ENCODE peak calls at places on chromosomes 5 and 9, in ten cellular contexts. N is activated naive CD4-positive, alpha-beta T cell; K is substantia nigra; E is NCI-H1694 treated with DMSO at 0.1 percent for 48 hours; Z is germinal center; A is lower leg skin; T is activated T-helper 1 cell treated with anti-CD3 and anti-CD28 coated beads, Interleukin-2, amount 50 U/mL, for 16 hours; H is EH; M is head of caudate nucleus; C is neuronal stem cell. D is an unnamed sample.
A peak's percentile ranks its signal among the peaks of the same experiment; 100 is the strongest.

GRCh38 chr9:27542519-27542918 is 12.9 kb upstream of the MOB3B start:
- DNase-seq in N (no peak), K (no peak), E (no peak), Z (no peak), A (no peak), T (no peak), H (peak; percentile 11), M (no peak), C (no peak), D (no peak)

GRCh38 chr9:93007529-93008058 is 50.9 kb upstream of the SUSD3 start:
- DNase-seq in N (no peak), K (no peak), E (no peak), Z (no peak), A (no peak), T (no peak), H (no peak), M (no peak), C (no peak), D (no peak)

GRCh38 chr9:124621371-124622328 is 114.5 kb upstream of the NR5A1 start:
- DNase-seq in N (no peak), K (no peak), E (no peak), Z (no peak), A (no peak), T (no peak), H (peak; percentile 84), M (no peak), C (no peak), D (no peak)

GRCh38 chr5:140591747-140592372 is 27.2 kb downstream of the SLC35A4 start:
- DNase-seq in N (no peak), K (no peak), E (no peak), Z (no peak), A (no peak), T (no peak), H (peak; percentile 67), M (no peak), C (no peak), D (no peak)

GRCh38 chr5:122465994-122466393 is 154.0 kb downstream of the SNCAIP start:
- DNase-seq in N (no peak), K (no peak), E (no peak), Z (no peak), A (no peak), T (no peak), H (no peak), M (no peak), C (no peak), D (no peak)

GRCh38 chr9:135624282-135624681 is 15.1 kb downstream of the GLT6D1 start:
- DNase-seq in N (no peak), K (no peak), E (no peak), Z (no peak), A (no peak), T (no peak), H (no peak), M (no peak), C (no peak), D (no peak)

GRCh38 chr9:120755044-120755443 is 38.2 kb downstream of the FBXW2 start:
- DNase-seq in N (no peak), K (no peak), E (no peak), Z (no peak), A (no peak), T (no peak), H (no peak), M (no peak), C (no peak), D (no peak)

GRCh38 chr9:36985769-36986547 is 48.1 kb downstream of the PAX5 start:
- DNase-seq in N (no peak), K (no peak), E (no peak), Z (no peak), A (no peak), T (no peak), H (no peak), M (no peak), C (no peak), D (peak; percentile 80)

GRCh38 chr9:108919517-108919916 is 14.4 kb downstream of the ELP1 start:
- DNase-seq in N (no peak), K (no peak), E (no peak), Z (no peak), A (no peak), T (no peak), H (no peak), M (no peak), C (no peak), D (no peak)

GRCh38 chr9:71607571-71607970 is 160.7 kb downstream of the CEMIP2 start:
- DNase-seq in N (no peak), K (no peak), E (no peak), Z (no peak), A (peak; percentile 31), T (no peak), H (no peak), M (no peak), C (no peak), D (no peak)

GRCh38 chr5:177035982-177036381 is 13.5 kb downstream of the ZNF346 start:
- DNase-seq in N (no peak), K (no peak), E (no peak), Z (no peak), A (no peak), T (no peak), H (peak; percentile 21), M (no peak), C (no peak), D (no peak)

GRCh38 chr9:38068616-38068865 is 486 bp downstream of the SHB start:
- DNase-seq in N (no peak), K (no peak), E (no peak), Z (peak; percentile 42), A (no peak), T (no peak), H (peak; percentile 65), M (peak; percentile 72), C (no peak), D (no peak)

GRCh38 chr5:35047785-35048404 is at the start of gene AGXT2:
- DNase-seq in N (no peak), K (no peak), E (no peak), Z (no peak), A (no peak), T (no peak), H (no peak), M (no peak), C (no peak), D (no peak)

GRCh38 chr9:15243086-15243485 is 63.9 kb downstream of the TTC39B start:
- DNase-seq in N (no peak), K (no peak), E (no peak), Z (no peak), A (no peak), T (no peak), H (peak; percentile 62), M (no peak), C (no peak), D (no peak)

GRCh38 chr5:139418804-139419203 is 14.9 kb upstream of the SPATA24 start:
- DNase-seq in N (no peak), K (no peak), E (no peak), Z (no peak), A (no peak), T (no peak), H (no peak), M (no peak), C (no peak), D (no peak)

GRCh38 chr5:171485668-171486067 is 66.2 kb downstream of the FGF18 start:
- DNase-seq in N (no peak), K (no peak), E (no peak), Z (no peak), A (no peak), T (no peak), H (no peak), M (no peak), C (no peak), D (no peak)

GRCh38 chr5:179278546-179278945 is 66.7 kb downstream of the ADAMTS2 start:
- DNase-seq in N (no peak), K (no peak), E (no peak), Z (no peak), A (no peak), T (no peak), H (no peak), M (no peak), C (no peak), D (no peak)

GRCh38 chr5:10527281-10527950 is 36.5 kb upstream of the ANKRD33B start:
- DNase-seq in N (no peak), K (no peak), E (no peak), Z (no peak), A (no peak), T (no peak), H (peak; percentile 90), M (no peak), C (no peak), D (peak; percentile 53)

GRCh38 chr9:4573634-4574391 is 83.5 kb downstream of the SLC1A1 start:
- DNase-seq in N (no peak), K (no peak), E (peak; percentile 7), Z (no peak), A (no peak), T (no peak), H (no peak), M (no peak), C (no peak), D (no peak)

GRCh38 chr5:891117-891836 is 1.3 kb downstream of the BRD9 start:
- DNase-seq in N (no peak), K (no peak), E (no peak), Z (no peak), A (no peak), T (no peak), H (no peak), M (no peak), C (no peak), D (no peak)

GRCh38 chr9:98215821-98216220 is 23.4 kb upstream of the CORO2A start:
- DNase-seq in N (no peak), K (no peak), E (no peak), Z (no peak), A (no peak), T (no peak), H (peak; percentile 40), M (no peak), C (no peak), D (no peak)

GRCh38 chr9:121529237-121529987 is 29.8 kb upstream of the GGTA1 start:
- DNase-seq in N (no peak), K (peak; percentile 42), E (no peak), Z (no peak), A (peak; percentile 87), T (no peak), H (peak; percentile 99), M (peak; percentile 65), C (no peak), D (peak; percentile 96)

GRCh38 chr5:136132557-136133415 is at the start of gene SMAD5:
- DNase-seq in N (peak; percentile 8), K (peak; percentile 96), E (peak; percentile 59), Z (peak; percentile 95), A (peak; percentile 91), T (peak; percentile 48), H (peak; percentile 95), M (peak; percentile 97), C (peak; percentile 97), D (peak; percentile 99)

GRCh38 chr5:139668064-139668880 is 20.1 kb downstream of the CXXC5 start:
- DNase-seq in N (no peak), K (no peak), E (no peak), Z (no peak), A (no peak), T (no peak), H (peak; percentile 85), M (peak; percentile 69), C (no peak), D (no peak)

GRCh38 chr5:1508679-1509290 is 15.0 kb downstream of the LPCAT1 start:
- DNase-seq in N (no peak), K (no peak), E (no peak), Z (no peak), A (no peak), T (no peak), H (no peak), M (no peak), C (no peak), D (no peak)

GRCh38 chr5:180908998-180909731 is 10.2 kb downstream of the BTNL8 start:
- DNase-seq in N (no peak), K (no peak), E (no peak), Z (no peak), A (no peak), T (no peak), H (no peak), M (no peak), C (no peak), D (no peak)

GRCh38 chr5:155076379-155076778 is 62.8 kb downstream of the KIF4B start:
- DNase-seq in N (no peak), K (no peak), E (no peak), Z (no peak), A (no peak), T (no peak), H (no peak), M (no peak), C (no peak), D (no peak)

GRCh38 chr5:71778678-71779276 is 59.7 kb downstream of the CARTPT start:
- DNase-seq in N (no peak), K (no peak), E (peak; percentile 61), Z (no peak), A (no peak), T (no peak), H (peak; percentile 57), M (peak; percentile 76), C (peak; percentile 27), D (no peak)

D was measured in mesenteric fat pad.